ENCODE peak calls at places on chromosomes 12 and 14, in four cellular contexts. J is posterior cingulate gyrus, X is NCI-H748 treated with DMSO at 0.1 percent for 48 hours, K is ovary. O is an unnamed sample.

GRCh38 chr12:66287275-66287674 is 15.0 kb upstream of the HELB start:
- DNase-seq in K (no peak), X (no peak), J (no peak), O (no peak)

GRCh38 chr12:31773867-31774266 is 45.0 kb upstream of the AMN1 start:
- DNase-seq in K (no peak), J (no peak), X (no peak), O (no peak)

GRCh38 chr14:103404032-103404918 is 19.1 kb downstream of the MARK3 start:
- DNase-seq in X (no peak), J (no peak), K (no peak), O (no peak)

GRCh38 chr14:54189358-54190354 is 207.2 kb upstream of the CDKN3 start:
- DNase-seq in X (no peak), K (no peak), J (no peak), O (no peak)

GRCh38 chr14:94699831-94700230 is 70.1 kb downstream of the GSC start:
- DNase-seq in K (no peak), J (no peak), X (no peak), O (no peak)

GRCh38 chr14:30771595-30771994 is 102.8 kb upstream of the COCH start:
- DNase-seq in K (no peak), X (no peak), J (no peak), O (no peak)

GRCh38 chr12:47273191-47273626 is 193.4 kb upstream of the AMIGO2 start:
- DNase-seq in J (no peak), K (no peak), X (no peak), O (no peak)

GRCh38 chr14:72800848-72801370 is 93.0 kb downstream of the DPF3 start:
- DNase-seq in K (no peak), J (no peak), X (no peak), O (no peak)

GRCh38 chr14:24674204-24674970 is 40.4 kb upstream of the GZMB start:
- DNase-seq in J (no peak), X (no peak), K (no peak), O (no peak)

GRCh38 chr12:15829949-15830348 is 40.8 kb upstream of the EPS8 start:
- DNase-seq in X (no peak), J (no peak), K (no peak), O (no peak)

GRCh38 chr12:65923228-65923627 is 98.9 kb downstream of the HMGA2 start:
- DNase-seq in K (no peak), J (no peak), X (no peak), O (no peak)

GRCh38 chr14:79412822-79413221 is 798.5 kb downstream of the DIO2 start:
- DNase-seq in X (no peak), K (no peak), J (no peak), O (no peak)

GRCh38 chr14:77848031-77848430 is 48.1 kb downstream of the ADCK1 start:
- DNase-seq in X (no peak), K (no peak), J (no peak), O (no peak)

GRCh38 chr12:105318651-105319483 is 11.6 kb upstream of the C12orf75 start:
- DNase-seq in X (no peak), K (no peak), J (no peak), O (no peak)

GRCh38 chr12:57214398-57214781 is 2.2 kb upstream of the NXPH4 start:
- DNase-seq in X (peak), K (peak), J (peak), O (peak)

GRCh38 chr12:80373666-80374065 is 70.4 kb upstream of the PTPRQ start:
- DNase-seq in X (no peak), J (no peak), K (no peak), O (no peak)